ENCODE peak calls at places on chromosomes 4 and X, in four cellular contexts. P is HL-60, C is K562, G is GM12878. J is an unnamed sample.

GRCh38 chr4:3845744-3846429 is 79.7 kb downstream of the ADRA2C start:
- DNase-seq in P (no peak), C (no peak), G (no peak), J (no peak)

GRCh38 chr4:101292901-101293300 is 54.4 kb downstream of the PPP3CA start:
- DNase-seq in P (no peak), C (no peak), G (no peak), J (no peak)

GRCh38 chr4:61580721-61581377 is 380.7 kb downstream of the ADGRL3 start:
- DNase-seq in P (no peak), C (no peak), G (no peak), J (no peak)

GRCh38 chr4:78592104-78592783 is 40.7 kb downstream of the ANXA3 start:
- DNase-seq in P (peak; percentile 15), C (peak; percentile 57), G (no peak), J (no peak)

GRCh38 chr4:138414202-138414601 is 172.1 kb upstream of the SLC7A11 start:
- DNase-seq in P (no peak), C (no peak), G (no peak), J (no peak)

GRCh38 chrX:53263597-53264094 is 17.7 kb downstream of the IQSEC2 start:
- DNase-seq in P (peak; percentile 65), C (peak; percentile 69), G (no peak), J (no peak)

GRCh38 chrX:15299945-15300851 is 15.2 kb downstream of the ASB11 start:
- DNase-seq in P (no peak), C (peak; percentile 16), G (no peak), J (no peak)

GRCh38 chrX:38811515-38812239 is 10.4 kb downstream of the MID1IP1 start:
- DNase-seq in P (no peak), C (no peak), G (no peak), J (no peak)

GRCh38 chr4:87219648-87220093 is 747 bp downstream of the KLHL8 start:
- DNase-seq in P (no peak), C (peak; percentile 56), G (no peak), J (peak; percentile 43)

GRCh38 chr4:163157157-163157556 is 9.5 kb downstream of the NAF1 start:
- DNase-seq in P (no peak), C (no peak), G (no peak), J (no peak)

GRCh38 chrX:116841290-116841689 is 378.5 kb upstream of the CT83 start:
- DNase-seq in P (no peak), C (no peak), G (no peak), J (no peak)

GRCh38 chrX:130974323-130974722 is 71.3 kb upstream of the ENOX2 start:
- DNase-seq in P (no peak), C (no peak), G (no peak), J (no peak)

GRCh38 chr4:168993724-168994510 is 16.1 kb downstream of the CBR4 start:
- DNase-seq in P (no peak), C (no peak), G (no peak), J (no peak)

GRCh38 chrX:149284616-149285015 is 220.5 kb downstream of the IDS start:
- DNase-seq in P (no peak), C (no peak), G (no peak), J (no peak)

GRCh38 chr4:138666366-138666765 is 349.2 kb upstream of the NOCT start:
- DNase-seq in P (no peak), C (no peak), G (no peak), J (no peak)

GRCh38 chr4:81031389-81032173 is 1.1 kb downstream of the BMP3 start:
- DNase-seq in P (no peak), C (no peak), G (no peak), J (peak; percentile 33)

GRCh38 chr4:106312997-106313522 is 2.9 kb downstream of the TBCK start:
- DNase-seq in P (no peak), C (no peak), G (no peak), J (no peak)

GRCh38 chr4:113355550-113356371 is 306.3 kb downstream of the ANK2 start:
- DNase-seq in P (peak; percentile 16), C (no peak), G (peak; percentile 98), J (peak; percentile 17)

GRCh38 chr4:104815593-104816156 is 321.0 kb upstream of the CXXC4 start:
- DNase-seq in P (no peak), C (no peak), G (peak; percentile 25), J (no peak)

GRCh38 chr4:121811122-121811521 is 10.0 kb downstream of the EXOSC9 start:
- DNase-seq in P (no peak), C (no peak), G (no peak), J (no peak)

GRCh38 chrX:111288841-111289240 is 18.6 kb upstream of the CAPN6 start:
- DNase-seq in P (no peak), C (no peak), G (no peak), J (no peak)

GRCh38 chr4:82721819-82722423 is 76.7 kb downstream of the SCD5 start:
- DNase-seq in P (no peak), C (no peak), G (no peak), J (peak; percentile 26)

GRCh38 chrX:95058815-95059214 is 1384.8 kb downstream of the FAM133A start:
- DNase-seq in P (no peak), C (no peak), G (no peak), J (no peak)

GRCh38 chrX:150352114-150352513 is 11.0 kb upstream of the MAMLD1 start:
- DNase-seq in P (no peak), C (no peak), G (no peak), J (no peak)

GRCh38 chrX:16212436-16212835 is 45.2 kb downstream of the MAGEB17 start:
- DNase-seq in P (no peak), C (no peak), G (no peak), J (no peak)

GRCh38 chrX:118989886-118990285 is 15.5 kb downstream of the LONRF3 start:
- DNase-seq in P (no peak), C (no peak), G (no peak), J (no peak)

DNA sequence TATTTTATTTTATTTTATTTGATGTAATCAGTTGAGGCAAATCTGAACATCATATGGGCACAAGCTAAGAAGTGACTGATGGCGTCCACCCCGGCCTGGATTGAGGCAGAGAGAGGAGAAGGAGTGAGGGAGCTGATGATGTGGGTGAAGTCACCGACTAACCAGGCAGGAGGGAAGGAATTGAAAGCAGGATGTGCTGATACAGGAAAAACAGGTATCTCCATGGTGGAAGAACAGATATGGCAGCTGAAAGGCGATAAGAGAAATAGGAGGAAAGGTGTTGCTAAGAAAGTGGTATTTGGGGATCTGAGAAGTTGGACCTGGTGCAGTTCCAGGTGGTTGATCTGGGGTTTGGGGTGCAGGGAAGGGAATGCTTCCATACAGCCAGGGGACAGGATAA is 37.6 kb upstream of the GYPB start:
- DNase-seq in P (no peak), C (no peak), G (no peak), J (no peak)
- TF ChIP-seq SPI1 in P (no peak), C (no peak), G (no peak), J (no peak)

GRCh38 chrX:66833426-66833825 is 194.5 kb upstream of the EDA2R start:
- DNase-seq in P (no peak), C (no peak), G (peak; percentile 1), J (no peak)
- TF ChIP-seq SPI1 in P (no peak), C (no peak), G (no peak), J (peak; percentile 33)

DNA sequence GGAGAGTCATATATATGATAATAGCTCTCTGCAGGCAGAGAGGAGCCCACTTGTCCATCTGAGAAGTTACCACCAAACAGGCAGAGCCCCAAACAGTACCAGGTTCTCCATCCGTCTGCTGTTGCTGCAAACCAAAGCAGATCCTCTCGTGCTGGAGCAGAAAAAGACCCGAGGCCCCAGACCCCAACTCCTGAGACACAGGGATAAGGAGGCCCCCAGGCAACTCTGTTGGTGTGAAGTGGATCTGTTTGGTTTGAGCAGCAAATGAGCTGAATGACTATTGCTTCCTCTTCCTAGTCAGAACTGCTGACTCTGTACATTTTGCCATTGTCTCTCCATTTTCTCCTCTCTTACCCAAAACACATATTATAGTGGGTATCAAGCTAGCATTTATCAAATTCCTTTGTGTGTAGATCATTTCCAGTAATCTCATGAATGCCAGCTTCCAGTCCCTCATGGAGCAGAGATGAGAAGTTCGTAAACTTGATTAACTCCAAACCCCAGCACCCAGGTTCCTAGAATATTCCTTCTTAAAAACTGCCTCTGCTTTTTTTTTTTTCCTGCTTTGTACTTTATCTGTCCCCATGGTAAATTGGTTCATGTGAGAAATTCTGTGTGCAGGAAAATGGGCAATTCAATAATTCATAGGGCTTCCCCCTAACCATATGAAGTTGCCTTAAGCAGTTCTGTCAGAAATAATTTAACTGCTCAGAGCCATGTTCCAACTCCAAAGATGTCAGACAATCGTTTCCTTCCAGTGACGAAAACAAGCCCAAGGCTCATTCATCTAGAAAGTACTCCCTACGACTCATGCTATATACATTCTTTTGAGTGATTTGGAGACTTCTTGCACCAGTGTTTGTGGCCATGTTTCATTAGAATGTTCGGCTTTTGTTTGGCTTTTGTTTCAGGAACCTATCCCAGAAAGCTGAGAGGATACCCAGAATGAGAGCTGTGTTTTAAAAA is 98.6 kb upstream of the ATXN3L start:
- DNase-seq in P (no peak), C (no peak), G (no peak), J (no peak)
- TF ChIP-seq SPI1 in P (no peak), C (no peak), G (no peak), J (no peak)

DNA sequence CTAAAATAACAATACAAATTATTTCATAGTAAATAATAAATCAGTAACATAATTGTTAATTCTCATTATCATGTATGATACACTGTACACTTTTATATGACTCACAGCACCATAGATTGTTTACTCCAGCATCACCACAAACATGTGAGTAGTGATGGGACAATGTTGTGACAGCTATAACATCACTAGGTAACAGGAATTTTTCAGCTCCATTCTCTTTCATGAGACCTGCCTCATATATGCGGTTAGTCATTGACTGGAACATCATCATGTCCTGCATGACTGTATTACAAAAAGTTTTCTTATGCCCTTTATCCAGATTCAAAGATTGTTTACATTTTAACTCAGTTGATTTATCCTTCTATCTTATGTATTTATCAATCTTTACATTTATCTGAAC is 1530.0 kb downstream of the PCDH18 start:
- DNase-seq in P (no peak), C (no peak), G (no peak), J (no peak)
- TF ChIP-seq SPI1 in P (no peak), C (no peak), G (no peak), J (no peak)

GRCh38 chr4:45472490-45472889 is 651.4 kb downstream of the GABRG1 start:
- DNase-seq in P (no peak), C (no peak), G (no peak), J (no peak)
- TF ChIP-seq SPI1 in P (no peak), C (no peak), G (no peak), J (no peak)

GRCh38 chrX:771536-771935 is 140.9 kb downstream of the SHOX start:
- DNase-seq in P (no peak), C (no peak), G (no peak), J (no peak)

GRCh38 chrX:768596-768995 is 138.0 kb downstream of the SHOX start:
- DNase-seq in P (no peak), C (no peak), G (no peak), J (no peak)

GRCh38 chrX:774536-774935 is 143.9 kb downstream of the SHOX start:
- DNase-seq in P (no peak), C (no peak), G (no peak), J (no peak)

GRCh38 chrX:773292-774025 is 142.9 kb downstream of the SHOX start:
- DNase-seq in P (no peak), C (no peak), G (no peak), J (no peak)

DNA sequence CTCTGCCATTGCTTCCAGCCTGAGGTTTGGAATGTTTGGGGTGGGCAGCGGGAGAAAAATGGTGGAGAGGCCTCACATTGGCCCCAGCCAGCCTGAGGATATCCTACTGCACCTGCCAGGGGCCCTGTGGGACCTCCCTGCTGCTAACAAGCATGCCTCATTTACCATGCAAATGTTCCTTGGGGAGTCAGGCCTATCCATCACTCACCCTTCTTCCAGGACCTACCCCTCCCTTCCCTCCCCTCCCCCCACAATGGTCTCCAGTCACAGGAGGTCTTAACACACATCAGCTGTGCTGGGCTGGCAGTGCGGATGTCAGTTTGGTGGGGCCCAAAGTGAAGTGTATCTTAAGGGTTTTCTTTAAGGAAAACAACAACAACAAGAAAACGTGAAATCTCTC is 139.2 kb downstream of the SHOX start:
- DNase-seq in P (no peak), C (no peak), G (no peak), J (no peak)
- TF ChIP-seq SPI1 in P (no peak), C (no peak), G (no peak), J (no peak)

GRCh38 chr4:153365003-153365402 is 20.5 kb downstream of the MND1 start:
- DNase-seq in P (no peak), C (no peak), G (no peak), J (no peak)
- TF ChIP-seq SPI1 in P (no peak), C (no peak), G (no peak), J (no peak)